ENCODE peak calls at places on chromosomes 2 and 18, in six cellular contexts. One of them, this sample, is unnamed.

GRCh38 chr2:40039543-40039942 is 260.5 kb upstream of the THUMPD2 start:
- DNase-seq in activated naive CD8-positive, alpha-beta T cell treated with anti-CD3 and anti-CD28 coated beads, Interleukin-2, amount 50 U/mL, for 24 hours: no peak
- DNase-seq in lung: no peak
- DNase-seq in EL: no peak
- DNase-seq in heart right ventricle: no peak
- DNase-seq in activated CD8-positive, alpha-beta memory T cell treated with anti-CD3 and anti-CD28 coated beads for 24 hours: no peak
- DNase-seq in this sample: no peak

GRCh38 chr2:238747114-238747513 is 100.8 kb upstream of the TWIST2 start:
- DNase-seq in activated naive CD8-positive, alpha-beta T cell treated with anti-CD3 and anti-CD28 coated beads, Interleukin-2, amount 50 U/mL, for 24 hours: no peak
- DNase-seq in lung: no peak
- DNase-seq in EL: no peak
- DNase-seq in heart right ventricle: no peak
- DNase-seq in activated CD8-positive, alpha-beta memory T cell treated with anti-CD3 and anti-CD28 coated beads for 24 hours: no peak
- DNase-seq in this sample: no peak

GRCh38 chr2:42098571-42099430 is 51.0 kb downstream of the PKDCC start:
- DNase-seq in activated naive CD8-positive, alpha-beta T cell treated with anti-CD3 and anti-CD28 coated beads, Interleukin-2, amount 50 U/mL, for 24 hours: no peak
- DNase-seq in lung: no peak
- DNase-seq in EL: no peak
- DNase-seq in heart right ventricle: no peak
- DNase-seq in activated CD8-positive, alpha-beta memory T cell treated with anti-CD3 and anti-CD28 coated beads for 24 hours: no peak
- DNase-seq in this sample: peak

GRCh38 chr2:67724261-67724660 is 327.1 kb downstream of the ETAA1 start:
- DNase-seq in activated naive CD8-positive, alpha-beta T cell treated with anti-CD3 and anti-CD28 coated beads, Interleukin-2, amount 50 U/mL, for 24 hours: no peak
- DNase-seq in lung: no peak
- DNase-seq in EL: no peak
- DNase-seq in heart right ventricle: no peak
- DNase-seq in activated CD8-positive, alpha-beta memory T cell treated with anti-CD3 and anti-CD28 coated beads for 24 hours: no peak
- DNase-seq in this sample: no peak

GRCh38 chr2:107218208-107218607 is 332.2 kb upstream of the ST6GAL2 start:
- DNase-seq in activated naive CD8-positive, alpha-beta T cell treated with anti-CD3 and anti-CD28 coated beads, Interleukin-2, amount 50 U/mL, for 24 hours: no peak
- DNase-seq in lung: no peak
- DNase-seq in EL: no peak
- DNase-seq in heart right ventricle: no peak
- DNase-seq in activated CD8-positive, alpha-beta memory T cell treated with anti-CD3 and anti-CD28 coated beads for 24 hours: no peak
- DNase-seq in this sample: no peak

GRCh38 chr2:234488913-234489451 is 7.9 kb downstream of the ARL4C start:
- DNase-seq in activated naive CD8-positive, alpha-beta T cell treated with anti-CD3 and anti-CD28 coated beads, Interleukin-2, amount 50 U/mL, for 24 hours: peak
- DNase-seq in lung: no peak
- DNase-seq in EL: no peak
- DNase-seq in heart right ventricle: no peak
- DNase-seq in activated CD8-positive, alpha-beta memory T cell treated with anti-CD3 and anti-CD28 coated beads for 24 hours: peak
- DNase-seq in this sample: peak

GRCh38 chr2:158914066-158914465 is 54.4 kb upstream of the TANC1 start:
- DNase-seq in activated naive CD8-positive, alpha-beta T cell treated with anti-CD3 and anti-CD28 coated beads, Interleukin-2, amount 50 U/mL, for 24 hours: no peak
- DNase-seq in lung: no peak
- DNase-seq in EL: no peak
- DNase-seq in heart right ventricle: no peak
- DNase-seq in activated CD8-positive, alpha-beta memory T cell treated with anti-CD3 and anti-CD28 coated beads for 24 hours: no peak
- DNase-seq in this sample: no peak

GRCh38 chr2:198815626-198816025 is 642.1 kb downstream of the SATB2 start:
- DNase-seq in activated naive CD8-positive, alpha-beta T cell treated with anti-CD3 and anti-CD28 coated beads, Interleukin-2, amount 50 U/mL, for 24 hours: no peak
- DNase-seq in lung: no peak
- DNase-seq in EL: no peak
- DNase-seq in heart right ventricle: no peak
- DNase-seq in activated CD8-positive, alpha-beta memory T cell treated with anti-CD3 and anti-CD28 coated beads for 24 hours: no peak
- DNase-seq in this sample: no peak

GRCh38 chr18:22073411-22073810 is 96.0 kb upstream of the GATA6 start:
- DNase-seq in activated naive CD8-positive, alpha-beta T cell treated with anti-CD3 and anti-CD28 coated beads, Interleukin-2, amount 50 U/mL, for 24 hours: no peak
- DNase-seq in lung: no peak
- DNase-seq in EL: no peak
- DNase-seq in heart right ventricle: no peak
- DNase-seq in activated CD8-positive, alpha-beta memory T cell treated with anti-CD3 and anti-CD28 coated beads for 24 hours: no peak
- DNase-seq in this sample: no peak

GRCh38 chr2:24159708-24160107 is 15.1 kb upstream of the FAM228A start:
- DNase-seq in activated naive CD8-positive, alpha-beta T cell treated with anti-CD3 and anti-CD28 coated beads, Interleukin-2, amount 50 U/mL, for 24 hours: no peak
- DNase-seq in lung: no peak
- DNase-seq in EL: no peak
- DNase-seq in heart right ventricle: no peak
- DNase-seq in activated CD8-positive, alpha-beta memory T cell treated with anti-CD3 and anti-CD28 coated beads for 24 hours: no peak
- DNase-seq in this sample: no peak

GRCh38 chr18:46322411-46322891 is 218.3 kb downstream of the HAUS1 start:
- DNase-seq in activated naive CD8-positive, alpha-beta T cell treated with anti-CD3 and anti-CD28 coated beads, Interleukin-2, amount 50 U/mL, for 24 hours: no peak
- DNase-seq in lung: no peak
- DNase-seq in EL: no peak
- DNase-seq in heart right ventricle: no peak
- DNase-seq in activated CD8-positive, alpha-beta memory T cell treated with anti-CD3 and anti-CD28 coated beads for 24 hours: no peak
- DNase-seq in this sample: no peak

GRCh38 chr18:45962866-45963265 is 4.3 kb downstream of the EPG5 start:
- DNase-seq in activated naive CD8-positive, alpha-beta T cell treated with anti-CD3 and anti-CD28 coated beads, Interleukin-2, amount 50 U/mL, for 24 hours: no peak
- DNase-seq in lung: no peak
- DNase-seq in EL: peak
- DNase-seq in heart right ventricle: no peak
- DNase-seq in activated CD8-positive, alpha-beta memory T cell treated with anti-CD3 and anti-CD28 coated beads for 24 hours: no peak
- DNase-seq in this sample: no peak

GRCh38 chr2:190627881-190628412 is 20.9 kb upstream of the NAB1 start:
- DNase-seq in activated naive CD8-positive, alpha-beta T cell treated with anti-CD3 and anti-CD28 coated beads, Interleukin-2, amount 50 U/mL, for 24 hours: peak
- DNase-seq in lung: no peak
- DNase-seq in EL: peak
- DNase-seq in heart right ventricle: peak
- DNase-seq in activated CD8-positive, alpha-beta memory T cell treated with anti-CD3 and anti-CD28 coated beads for 24 hours: peak
- DNase-seq in this sample: no peak

GRCh38 chr2:105403241-105403784 is 4.5 kb upstream of the FHL2 start:
- DNase-seq in activated naive CD8-positive, alpha-beta T cell treated with anti-CD3 and anti-CD28 coated beads, Interleukin-2, amount 50 U/mL, for 24 hours: no peak
- DNase-seq in lung: no peak
- DNase-seq in EL: no peak
- DNase-seq in heart right ventricle: no peak
- DNase-seq in activated CD8-positive, alpha-beta memory T cell treated with anti-CD3 and anti-CD28 coated beads for 24 hours: no peak
- DNase-seq in this sample: no peak

GRCh38 chr18:45874501-45875184 is 49.2 kb downstream of the SIGLEC15 start:
- DNase-seq in activated naive CD8-positive, alpha-beta T cell treated with anti-CD3 and anti-CD28 coated beads, Interleukin-2, amount 50 U/mL, for 24 hours: peak
- DNase-seq in lung: no peak
- DNase-seq in EL: peak
- DNase-seq in heart right ventricle: no peak
- DNase-seq in activated CD8-positive, alpha-beta memory T cell treated with anti-CD3 and anti-CD28 coated beads for 24 hours: peak
- DNase-seq in this sample: peak